ENCODE peak calls at places on chromosomes 3 and 15, in nine cellular contexts. One of them, this sample, is unnamed.

GRCh38 chr15:41945221-41945620 is 27.1 kb downstream of the EHD4 start:
- DNase-seq in NCI-H510A treated with DMSO at 0.1 percent for 48 hours: no peak
- DNase-seq in hepatocyte: no peak
- DNase-seq in HTR-8/SVneo: no peak
- DNase-seq in prostate gland: no peak
- DNase-seq in activated CD8-positive, alpha-beta memory T cell treated with anti-CD3 and anti-CD28 coated beads, Interleukin-2, amount 50 U/mL, for 48 hours: no peak
- DNase-seq in GM19239: no peak
- DNase-seq in nephron progenitor cell: no peak
- DNase-seq in NCI-H446 treated with DMSO at 0.1 percent for 48 hours: no peak
- DNase-seq in this sample: no peak

GRCh38 chr3:185060655-185061054 is 92.2 kb downstream of the C3orf70 start:
- DNase-seq in NCI-H510A treated with DMSO at 0.1 percent for 48 hours: no peak
- DNase-seq in hepatocyte: no peak
- DNase-seq in HTR-8/SVneo: no peak
- DNase-seq in prostate gland: no peak
- DNase-seq in activated CD8-positive, alpha-beta memory T cell treated with anti-CD3 and anti-CD28 coated beads, Interleukin-2, amount 50 U/mL, for 48 hours: no peak
- DNase-seq in GM19239: no peak
- DNase-seq in nephron progenitor cell: no peak
- DNase-seq in NCI-H446 treated with DMSO at 0.1 percent for 48 hours: no peak
- DNase-seq in this sample: no peak

GRCh38 chr3:105094588-105094987 is 272.1 kb upstream of the ALCAM start:
- DNase-seq in NCI-H510A treated with DMSO at 0.1 percent for 48 hours: peak; percentile 37
- DNase-seq in hepatocyte: no peak
- DNase-seq in HTR-8/SVneo: no peak
- DNase-seq in prostate gland: no peak
- DNase-seq in activated CD8-positive, alpha-beta memory T cell treated with anti-CD3 and anti-CD28 coated beads, Interleukin-2, amount 50 U/mL, for 48 hours: no peak
- DNase-seq in GM19239: no peak
- DNase-seq in nephron progenitor cell: no peak
- DNase-seq in NCI-H446 treated with DMSO at 0.1 percent for 48 hours: no peak
- DNase-seq in this sample: no peak

GRCh38 chr3:10653866-10654611 is 148.7 kb upstream of the ATP2B2 start:
- DNase-seq in NCI-H510A treated with DMSO at 0.1 percent for 48 hours: no peak
- DNase-seq in hepatocyte: no peak
- DNase-seq in HTR-8/SVneo: no peak
- DNase-seq in prostate gland: no peak
- DNase-seq in activated CD8-positive, alpha-beta memory T cell treated with anti-CD3 and anti-CD28 coated beads, Interleukin-2, amount 50 U/mL, for 48 hours: no peak
- DNase-seq in GM19239: no peak
- DNase-seq in nephron progenitor cell: no peak
- DNase-seq in NCI-H446 treated with DMSO at 0.1 percent for 48 hours: no peak
- DNase-seq in this sample: no peak

GRCh38 chr15:90040618-90041017 is 39.5 kb downstream of the ZNF710 start:
- DNase-seq in NCI-H510A treated with DMSO at 0.1 percent for 48 hours: no peak
- DNase-seq in hepatocyte: no peak
- DNase-seq in HTR-8/SVneo: no peak
- DNase-seq in prostate gland: no peak
- DNase-seq in activated CD8-positive, alpha-beta memory T cell treated with anti-CD3 and anti-CD28 coated beads, Interleukin-2, amount 50 U/mL, for 48 hours: no peak
- DNase-seq in GM19239: no peak
- DNase-seq in nephron progenitor cell: no peak
- DNase-seq in NCI-H446 treated with DMSO at 0.1 percent for 48 hours: no peak
- DNase-seq in this sample: no peak

GRCh38 chr15:92643849-92644815 is 11.4 kb downstream of the FAM174B start:
- DNase-seq in NCI-H510A treated with DMSO at 0.1 percent for 48 hours: peak; percentile 44
- DNase-seq in hepatocyte: no peak
- DNase-seq in HTR-8/SVneo: no peak
- DNase-seq in prostate gland: no peak
- DNase-seq in activated CD8-positive, alpha-beta memory T cell treated with anti-CD3 and anti-CD28 coated beads, Interleukin-2, amount 50 U/mL, for 48 hours: no peak
- DNase-seq in GM19239: no peak
- DNase-seq in nephron progenitor cell: no peak
- DNase-seq in NCI-H446 treated with DMSO at 0.1 percent for 48 hours: no peak
- DNase-seq in this sample: no peak

GRCh38 chr3:54193093-54193492 is 70.7 kb downstream of the CACNA2D3 start:
- DNase-seq in NCI-H510A treated with DMSO at 0.1 percent for 48 hours: no peak
- DNase-seq in hepatocyte: no peak
- DNase-seq in HTR-8/SVneo: no peak
- DNase-seq in prostate gland: no peak
- DNase-seq in activated CD8-positive, alpha-beta memory T cell treated with anti-CD3 and anti-CD28 coated beads, Interleukin-2, amount 50 U/mL, for 48 hours: no peak
- DNase-seq in GM19239: no peak
- DNase-seq in nephron progenitor cell: no peak
- DNase-seq in NCI-H446 treated with DMSO at 0.1 percent for 48 hours: no peak
- DNase-seq in this sample: no peak

GRCh38 chr3:195037017-195037373 is 234.0 kb downstream of the XXYLT1 start:
- DNase-seq in NCI-H510A treated with DMSO at 0.1 percent for 48 hours: no peak
- DNase-seq in hepatocyte: no peak
- DNase-seq in HTR-8/SVneo: no peak
- DNase-seq in prostate gland: no peak
- DNase-seq in activated CD8-positive, alpha-beta memory T cell treated with anti-CD3 and anti-CD28 coated beads, Interleukin-2, amount 50 U/mL, for 48 hours: no peak
- DNase-seq in GM19239: no peak
- DNase-seq in nephron progenitor cell: no peak
- DNase-seq in NCI-H446 treated with DMSO at 0.1 percent for 48 hours: no peak
- DNase-seq in this sample: no peak

GRCh38 chr15:71591057-71591456 is 219.3 kb upstream of the NR2E3 start:
- DNase-seq in NCI-H510A treated with DMSO at 0.1 percent for 48 hours: no peak
- DNase-seq in hepatocyte: no peak
- DNase-seq in HTR-8/SVneo: no peak
- DNase-seq in prostate gland: no peak
- DNase-seq in activated CD8-positive, alpha-beta memory T cell treated with anti-CD3 and anti-CD28 coated beads, Interleukin-2, amount 50 U/mL, for 48 hours: no peak
- DNase-seq in GM19239: no peak
- DNase-seq in nephron progenitor cell: no peak
- DNase-seq in NCI-H446 treated with DMSO at 0.1 percent for 48 hours: no peak
- DNase-seq in this sample: no peak

GRCh38 chr15:66841953-66842681 is 140.1 kb downstream of the SMAD6 start:
- DNase-seq in NCI-H510A treated with DMSO at 0.1 percent for 48 hours: no peak
- DNase-seq in hepatocyte: peak; percentile 95
- DNase-seq in HTR-8/SVneo: peak; percentile 71
- DNase-seq in prostate gland: peak; percentile 79
- DNase-seq in activated CD8-positive, alpha-beta memory T cell treated with anti-CD3 and anti-CD28 coated beads, Interleukin-2, amount 50 U/mL, for 48 hours: peak; percentile 63
- DNase-seq in GM19239: no peak
- DNase-seq in nephron progenitor cell: peak; percentile 70
- DNase-seq in NCI-H446 treated with DMSO at 0.1 percent for 48 hours: no peak
- DNase-seq in this sample: peak; percentile 6

GRCh38 chr15:80426316-80426715 is 22.1 kb downstream of the ARNT2 start:
- DNase-seq in NCI-H510A treated with DMSO at 0.1 percent for 48 hours: no peak
- DNase-seq in hepatocyte: no peak
- DNase-seq in HTR-8/SVneo: no peak
- DNase-seq in prostate gland: no peak
- DNase-seq in activated CD8-positive, alpha-beta memory T cell treated with anti-CD3 and anti-CD28 coated beads, Interleukin-2, amount 50 U/mL, for 48 hours: no peak
- DNase-seq in GM19239: no peak
- DNase-seq in nephron progenitor cell: no peak
- DNase-seq in NCI-H446 treated with DMSO at 0.1 percent for 48 hours: no peak
- DNase-seq in this sample: peak; percentile 55

GRCh38 chr3:57803647-57804081 is 47.6 kb downstream of the SLMAP start:
- DNase-seq in NCI-H510A treated with DMSO at 0.1 percent for 48 hours: no peak
- DNase-seq in hepatocyte: peak; percentile 69
- DNase-seq in HTR-8/SVneo: peak; percentile 64
- DNase-seq in prostate gland: peak; percentile 20
- DNase-seq in activated CD8-positive, alpha-beta memory T cell treated with anti-CD3 and anti-CD28 coated beads, Interleukin-2, amount 50 U/mL, for 48 hours: no peak
- DNase-seq in GM19239: no peak
- DNase-seq in nephron progenitor cell: no peak
- DNase-seq in NCI-H446 treated with DMSO at 0.1 percent for 48 hours: peak; percentile 12
- DNase-seq in this sample: no peak

GRCh38 chr15:49621327-49622210 is 721 bp downstream of the DTWD1 start:
- DNase-seq in NCI-H510A treated with DMSO at 0.1 percent for 48 hours: peak; percentile 2
- DNase-seq in hepatocyte: no peak
- DNase-seq in HTR-8/SVneo: no peak
- DNase-seq in prostate gland: no peak
- DNase-seq in activated CD8-positive, alpha-beta memory T cell treated with anti-CD3 and anti-CD28 coated beads, Interleukin-2, amount 50 U/mL, for 48 hours: no peak
- DNase-seq in GM19239: no peak
- DNase-seq in nephron progenitor cell: no peak
- DNase-seq in NCI-H446 treated with DMSO at 0.1 percent for 48 hours: no peak
- DNase-seq in this sample: peak; percentile 16

GRCh38 chr3:184524981-184525336 is 36.6 kb upstream of the EPHB3 start:
- DNase-seq in NCI-H510A treated with DMSO at 0.1 percent for 48 hours: peak; percentile 55
- DNase-seq in hepatocyte: no peak
- DNase-seq in HTR-8/SVneo: no peak
- DNase-seq in prostate gland: no peak
- DNase-seq in activated CD8-positive, alpha-beta memory T cell treated with anti-CD3 and anti-CD28 coated beads, Interleukin-2, amount 50 U/mL, for 48 hours: no peak
- DNase-seq in GM19239: no peak
- DNase-seq in nephron progenitor cell: no peak
- DNase-seq in NCI-H446 treated with DMSO at 0.1 percent for 48 hours: no peak
- DNase-seq in this sample: no peak

GRCh38 chr3:104526901-104527401 is 839.8 kb upstream of the ALCAM start:
- DNase-seq in NCI-H510A treated with DMSO at 0.1 percent for 48 hours: no peak
- DNase-seq in hepatocyte: no peak
- DNase-seq in HTR-8/SVneo: no peak
- DNase-seq in prostate gland: no peak
- DNase-seq in activated CD8-positive, alpha-beta memory T cell treated with anti-CD3 and anti-CD28 coated beads, Interleukin-2, amount 50 U/mL, for 48 hours: no peak
- DNase-seq in GM19239: no peak
- DNase-seq in nephron progenitor cell: no peak
- DNase-seq in NCI-H446 treated with DMSO at 0.1 percent for 48 hours: no peak
- DNase-seq in this sample: no peak

GRCh38 chr3:110332591-110332990 is 739.0 kb upstream of the NECTIN3 start:
- DNase-seq in NCI-H510A treated with DMSO at 0.1 percent for 48 hours: no peak
- DNase-seq in hepatocyte: no peak
- DNase-seq in HTR-8/SVneo: no peak
- DNase-seq in prostate gland: no peak
- DNase-seq in activated CD8-positive, alpha-beta memory T cell treated with anti-CD3 and anti-CD28 coated beads, Interleukin-2, amount 50 U/mL, for 48 hours: no peak
- DNase-seq in GM19239: no peak
- DNase-seq in nephron progenitor cell: no peak
- DNase-seq in NCI-H446 treated with DMSO at 0.1 percent for 48 hours: no peak
- DNase-seq in this sample: no peak

GRCh38 chr3:31029756-31030155 is 135.3 kb upstream of the GADL1 start:
- DNase-seq in NCI-H510A treated with DMSO at 0.1 percent for 48 hours: no peak
- DNase-seq in hepatocyte: no peak
- DNase-seq in HTR-8/SVneo: peak; percentile 21
- DNase-seq in prostate gland: no peak
- DNase-seq in activated CD8-positive, alpha-beta memory T cell treated with anti-CD3 and anti-CD28 coated beads, Interleukin-2, amount 50 U/mL, for 48 hours: no peak
- DNase-seq in GM19239: no peak
- DNase-seq in nephron progenitor cell: peak; percentile 45
- DNase-seq in NCI-H446 treated with DMSO at 0.1 percent for 48 hours: no peak
- DNase-seq in this sample: no peak

GRCh38 chr3:194350726-194351071 is 429 bp downstream of the CPN2 start:
- DNase-seq in NCI-H510A treated with DMSO at 0.1 percent for 48 hours: no peak
- DNase-seq in hepatocyte: no peak
- DNase-seq in HTR-8/SVneo: no peak
- DNase-seq in prostate gland: no peak
- DNase-seq in activated CD8-positive, alpha-beta memory T cell treated with anti-CD3 and anti-CD28 coated beads, Interleukin-2, amount 50 U/mL, for 48 hours: no peak
- DNase-seq in GM19239: no peak
- DNase-seq in nephron progenitor cell: no peak
- DNase-seq in NCI-H446 treated with DMSO at 0.1 percent for 48 hours: no peak
- DNase-seq in this sample: no peak

GRCh38 chr15:31268911-31269784 is 57.5 kb upstream of the KLF13 start:
- DNase-seq in NCI-H510A treated with DMSO at 0.1 percent for 48 hours: peak; percentile 58
- DNase-seq in hepatocyte: peak; percentile 21
- DNase-seq in HTR-8/SVneo: no peak
- DNase-seq in prostate gland: peak; percentile 3
- DNase-seq in activated CD8-positive, alpha-beta memory T cell treated with anti-CD3 and anti-CD28 coated beads, Interleukin-2, amount 50 U/mL, for 48 hours: peak; percentile 43
- DNase-seq in GM19239: no peak
- DNase-seq in nephron progenitor cell: no peak
- DNase-seq in NCI-H446 treated with DMSO at 0.1 percent for 48 hours: no peak
- DNase-seq in this sample: no peak

GRCh38 chr15:31471731-31472430 is 145.2 kb downstream of the KLF13 start:
- DNase-seq in NCI-H510A treated with DMSO at 0.1 percent for 48 hours: no peak
- DNase-seq in hepatocyte: no peak
- DNase-seq in HTR-8/SVneo: peak; percentile 59
- DNase-seq in prostate gland: no peak
- DNase-seq in activated CD8-positive, alpha-beta memory T cell treated with anti-CD3 and anti-CD28 coated beads, Interleukin-2, amount 50 U/mL, for 48 hours: peak; percentile 43
- DNase-seq in GM19239: no peak
- DNase-seq in nephron progenitor cell: no peak
- DNase-seq in NCI-H446 treated with DMSO at 0.1 percent for 48 hours: peak; percentile 18
- DNase-seq in this sample: no peak

GRCh38 chr3:52109556-52110380 is 44.5 kb downstream of the POC1A start:
- DNase-seq in NCI-H510A treated with DMSO at 0.1 percent for 48 hours: no peak
- DNase-seq in hepatocyte: no peak
- DNase-seq in HTR-8/SVneo: no peak
- DNase-seq in prostate gland: no peak
- DNase-seq in activated CD8-positive, alpha-beta memory T cell treated with anti-CD3 and anti-CD28 coated beads, Interleukin-2, amount 50 U/mL, for 48 hours: no peak
- DNase-seq in GM19239: no peak
- DNase-seq in nephron progenitor cell: no peak
- DNase-seq in NCI-H446 treated with DMSO at 0.1 percent for 48 hours: no peak
- DNase-seq in this sample: peak; percentile 26

GRCh38 chr15:78424673-78425072 is 13.3 kb upstream of the IREB2 start:
- DNase-seq in NCI-H510A treated with DMSO at 0.1 percent for 48 hours: no peak
- DNase-seq in hepatocyte: no peak
- DNase-seq in HTR-8/SVneo: no peak
- DNase-seq in prostate gland: no peak
- DNase-seq in activated CD8-positive, alpha-beta memory T cell treated with anti-CD3 and anti-CD28 coated beads, Interleukin-2, amount 50 U/mL, for 48 hours: no peak
- DNase-seq in GM19239: no peak
- DNase-seq in nephron progenitor cell: no peak
- DNase-seq in NCI-H446 treated with DMSO at 0.1 percent for 48 hours: no peak
- DNase-seq in this sample: no peak

GRCh38 chr3:64501298-64501906 is 186.4 kb downstream of the ADAMTS9 start:
- DNase-seq in NCI-H510A treated with DMSO at 0.1 percent for 48 hours: peak; percentile 63
- DNase-seq in hepatocyte: peak; percentile 50
- DNase-seq in HTR-8/SVneo: no peak
- DNase-seq in prostate gland: peak; percentile 35
- DNase-seq in activated CD8-positive, alpha-beta memory T cell treated with anti-CD3 and anti-CD28 coated beads, Interleukin-2, amount 50 U/mL, for 48 hours: no peak
- DNase-seq in GM19239: no peak
- DNase-seq in nephron progenitor cell: no peak
- DNase-seq in NCI-H446 treated with DMSO at 0.1 percent for 48 hours: no peak
- DNase-seq in this sample: no peak

GRCh38 chr3:174639970-174640369 is 219.2 kb upstream of the NAALADL2 start:
- DNase-seq in NCI-H510A treated with DMSO at 0.1 percent for 48 hours: no peak
- DNase-seq in hepatocyte: no peak
- DNase-seq in HTR-8/SVneo: no peak
- DNase-seq in prostate gland: no peak
- DNase-seq in activated CD8-positive, alpha-beta memory T cell treated with anti-CD3 and anti-CD28 coated beads, Interleukin-2, amount 50 U/mL, for 48 hours: no peak
- DNase-seq in GM19239: no peak
- DNase-seq in nephron progenitor cell: no peak
- DNase-seq in NCI-H446 treated with DMSO at 0.1 percent for 48 hours: no peak
- DNase-seq in this sample: no peak

GRCh38 chr15:100875976-100876375 is 3.7 kb upstream of the ALDH1A3 start:
- DNase-seq in NCI-H510A treated with DMSO at 0.1 percent for 48 hours: no peak
- DNase-seq in hepatocyte: no peak
- DNase-seq in HTR-8/SVneo: no peak
- DNase-seq in prostate gland: no peak
- DNase-seq in activated CD8-positive, alpha-beta memory T cell treated with anti-CD3 and anti-CD28 coated beads, Interleukin-2, amount 50 U/mL, for 48 hours: no peak
- DNase-seq in GM19239: no peak
- DNase-seq in nephron progenitor cell: no peak
- DNase-seq in NCI-H446 treated with DMSO at 0.1 percent for 48 hours: no peak
- DNase-seq in this sample: no peak

GRCh38 chr3:141051641-141052569 is 758 bp downstream of the SPSB4 start:
- DNase-seq in NCI-H510A treated with DMSO at 0.1 percent for 48 hours: no peak
- DNase-seq in hepatocyte: peak; percentile 51
- DNase-seq in HTR-8/SVneo: peak; percentile 48
- DNase-seq in prostate gland: no peak
- DNase-seq in activated CD8-positive, alpha-beta memory T cell treated with anti-CD3 and anti-CD28 coated beads, Interleukin-2, amount 50 U/mL, for 48 hours: no peak
- DNase-seq in GM19239: no peak
- DNase-seq in nephron progenitor cell: peak; percentile 73
- DNase-seq in NCI-H446 treated with DMSO at 0.1 percent for 48 hours: no peak
- DNase-seq in this sample: no peak

GRCh38 chr15:97729270-97729669 is 231.2 kb upstream of the ARRDC4 start:
- DNase-seq in NCI-H510A treated with DMSO at 0.1 percent for 48 hours: no peak
- DNase-seq in hepatocyte: no peak
- DNase-seq in HTR-8/SVneo: no peak
- DNase-seq in prostate gland: no peak
- DNase-seq in activated CD8-positive, alpha-beta memory T cell treated with anti-CD3 and anti-CD28 coated beads, Interleukin-2, amount 50 U/mL, for 48 hours: no peak
- DNase-seq in GM19239: no peak
- DNase-seq in nephron progenitor cell: peak; percentile 18
- DNase-seq in NCI-H446 treated with DMSO at 0.1 percent for 48 hours: no peak
- DNase-seq in this sample: no peak

GRCh38 chr3:153439780-153440179 is 277.8 kb downstream of the RAP2B start:
- DNase-seq in NCI-H510A treated with DMSO at 0.1 percent for 48 hours: no peak
- DNase-seq in hepatocyte: no peak
- DNase-seq in HTR-8/SVneo: no peak
- DNase-seq in prostate gland: no peak
- DNase-seq in activated CD8-positive, alpha-beta memory T cell treated with anti-CD3 and anti-CD28 coated beads, Interleukin-2, amount 50 U/mL, for 48 hours: no peak
- DNase-seq in GM19239: no peak
- DNase-seq in nephron progenitor cell: no peak
- DNase-seq in NCI-H446 treated with DMSO at 0.1 percent for 48 hours: no peak
- DNase-seq in this sample: no peak

GRCh38 chr3:24562874-24563273 is 68.2 kb upstream of the THRB start:
- DNase-seq in NCI-H510A treated with DMSO at 0.1 percent for 48 hours: no peak
- DNase-seq in hepatocyte: no peak
- DNase-seq in HTR-8/SVneo: no peak
- DNase-seq in prostate gland: no peak
- DNase-seq in activated CD8-positive, alpha-beta memory T cell treated with anti-CD3 and anti-CD28 coated beads, Interleukin-2, amount 50 U/mL, for 48 hours: no peak
- DNase-seq in GM19239: no peak
- DNase-seq in nephron progenitor cell: no peak
- DNase-seq in NCI-H446 treated with DMSO at 0.1 percent for 48 hours: no peak
- DNase-seq in this sample: no peak

GRCh38 chr15:71237456-71238188 is 122.4 kb downstream of the THSD4 start:
- DNase-seq in NCI-H510A treated with DMSO at 0.1 percent for 48 hours: no peak
- DNase-seq in hepatocyte: peak; percentile 93
- DNase-seq in HTR-8/SVneo: peak; percentile 90
- DNase-seq in prostate gland: no peak
- DNase-seq in activated CD8-positive, alpha-beta memory T cell treated with anti-CD3 and anti-CD28 coated beads, Interleukin-2, amount 50 U/mL, for 48 hours: no peak
- DNase-seq in GM19239: no peak
- DNase-seq in nephron progenitor cell: no peak
- DNase-seq in NCI-H446 treated with DMSO at 0.1 percent for 48 hours: no peak
- DNase-seq in this sample: no peak

GRCh38 chr15:39362832-39363561 is 217.9 kb upstream of the THBS1 start:
- DNase-seq in NCI-H510A treated with DMSO at 0.1 percent for 48 hours: no peak
- DNase-seq in hepatocyte: peak; percentile 41
- DNase-seq in HTR-8/SVneo: peak; percentile 27
- DNase-seq in prostate gland: no peak
- DNase-seq in activated CD8-positive, alpha-beta memory T cell treated with anti-CD3 and anti-CD28 coated beads, Interleukin-2, amount 50 U/mL, for 48 hours: no peak
- DNase-seq in GM19239: no peak
- DNase-seq in nephron progenitor cell: no peak
- DNase-seq in NCI-H446 treated with DMSO at 0.1 percent for 48 hours: peak; percentile 60
- DNase-seq in this sample: no peak

This sample was measured in hippocampal formation.